ENCODE peak calls at places on chromosomes 12 and 14, in seven cellular contexts. One of them, this sample, is unnamed.

GRCh38 chr14:95679148-95679547 is 7.1 kb upstream of the TCL1B start:
- DNase-seq in nephron progenitor cell: no peak
- DNase-seq in activated T-helper 1 cell treated with anti-CD3 and anti-CD28 coated beads, Interleukin-2, amount 50 U/mL, for 16 hours: no peak
- DNase-seq in amniotic stem cell: no peak
- DNase-seq in activated CD8-positive, alpha-beta T cell treated with anti-CD3 and anti-CD28 coated beads, Interleukin-2, amount 10 ng/mL, durations not matched to agents 7 days and 5 days: no peak
- DNase-seq in choroid plexus epithelial cell: no peak
- DNase-seq in stimulated activated CD4-positive, alpha-beta T cell treated with anti-CD3 and anti-CD28 coated beads, Interleukin-1b, Interleukin-23, amount 100 ng/mL, for 1 hour: no peak
- DNase-seq in this sample: no peak

GRCh38 chr12:42504049-42504448 is 85.5 kb downstream of the PRICKLE1 start:
- DNase-seq in activated CD8-positive, alpha-beta T cell treated with anti-CD3 and anti-CD28 coated beads, Interleukin-2, amount 10 ng/mL, durations not matched to agents 7 days and 5 days: no peak
- DNase-seq in choroid plexus epithelial cell: peak
- DNase-seq in nephron progenitor cell: no peak
- DNase-seq in stimulated activated CD4-positive, alpha-beta T cell treated with anti-CD3 and anti-CD28 coated beads, Interleukin-1b, Interleukin-23, amount 100 ng/mL, for 1 hour: no peak
- DNase-seq in activated T-helper 1 cell treated with anti-CD3 and anti-CD28 coated beads, Interleukin-2, amount 50 U/mL, for 16 hours: no peak
- DNase-seq in amniotic stem cell: no peak
- DNase-seq in this sample: no peak

GRCh38 chr12:68304626-68305025 is 27.5 kb downstream of the MDM1 start:
- DNase-seq in amniotic stem cell: no peak
- DNase-seq in choroid plexus epithelial cell: peak
- DNase-seq in activated T-helper 1 cell treated with anti-CD3 and anti-CD28 coated beads, Interleukin-2, amount 50 U/mL, for 16 hours: no peak
- DNase-seq in stimulated activated CD4-positive, alpha-beta T cell treated with anti-CD3 and anti-CD28 coated beads, Interleukin-1b, Interleukin-23, amount 100 ng/mL, for 1 hour: no peak
- DNase-seq in nephron progenitor cell: no peak
- DNase-seq in activated CD8-positive, alpha-beta T cell treated with anti-CD3 and anti-CD28 coated beads, Interleukin-2, amount 10 ng/mL, durations not matched to agents 7 days and 5 days: no peak
- DNase-seq in this sample: no peak

GRCh38 chr12:98955284-98955683 is 310.2 kb downstream of the APAF1 start:
- DNase-seq in nephron progenitor cell: peak
- DNase-seq in amniotic stem cell: no peak
- DNase-seq in activated CD8-positive, alpha-beta T cell treated with anti-CD3 and anti-CD28 coated beads, Interleukin-2, amount 10 ng/mL, durations not matched to agents 7 days and 5 days: no peak
- DNase-seq in stimulated activated CD4-positive, alpha-beta T cell treated with anti-CD3 and anti-CD28 coated beads, Interleukin-1b, Interleukin-23, amount 100 ng/mL, for 1 hour: no peak
- DNase-seq in activated T-helper 1 cell treated with anti-CD3 and anti-CD28 coated beads, Interleukin-2, amount 50 U/mL, for 16 hours: no peak
- DNase-seq in choroid plexus epithelial cell: peak
- DNase-seq in this sample: no peak

GRCh38 chr14:87139299-87139698 is 853.7 kb downstream of the GALC start:
- DNase-seq in stimulated activated CD4-positive, alpha-beta T cell treated with anti-CD3 and anti-CD28 coated beads, Interleukin-1b, Interleukin-23, amount 100 ng/mL, for 1 hour: no peak
- DNase-seq in activated CD8-positive, alpha-beta T cell treated with anti-CD3 and anti-CD28 coated beads, Interleukin-2, amount 10 ng/mL, durations not matched to agents 7 days and 5 days: no peak
- DNase-seq in choroid plexus epithelial cell: no peak
- DNase-seq in amniotic stem cell: no peak
- DNase-seq in activated T-helper 1 cell treated with anti-CD3 and anti-CD28 coated beads, Interleukin-2, amount 50 U/mL, for 16 hours: no peak
- DNase-seq in nephron progenitor cell: no peak
- DNase-seq in this sample: no peak

GRCh38 chr12:9751204-9752144 is 9.2 kb downstream of the CD69 start:
- DNase-seq in activated CD8-positive, alpha-beta T cell treated with anti-CD3 and anti-CD28 coated beads, Interleukin-2, amount 10 ng/mL, durations not matched to agents 7 days and 5 days: peak
- DNase-seq in activated T-helper 1 cell treated with anti-CD3 and anti-CD28 coated beads, Interleukin-2, amount 50 U/mL, for 16 hours: no peak
- DNase-seq in choroid plexus epithelial cell: peak
- DNase-seq in amniotic stem cell: no peak
- DNase-seq in stimulated activated CD4-positive, alpha-beta T cell treated with anti-CD3 and anti-CD28 coated beads, Interleukin-1b, Interleukin-23, amount 100 ng/mL, for 1 hour: no peak
- DNase-seq in nephron progenitor cell: no peak
- DNase-seq in this sample: peak

GRCh38 chr12:21962236-21962635 is 21.0 kb upstream of the ABCC9 start:
- DNase-seq in activated T-helper 1 cell treated with anti-CD3 and anti-CD28 coated beads, Interleukin-2, amount 50 U/mL, for 16 hours: no peak
- DNase-seq in activated CD8-positive, alpha-beta T cell treated with anti-CD3 and anti-CD28 coated beads, Interleukin-2, amount 10 ng/mL, durations not matched to agents 7 days and 5 days: no peak
- DNase-seq in stimulated activated CD4-positive, alpha-beta T cell treated with anti-CD3 and anti-CD28 coated beads, Interleukin-1b, Interleukin-23, amount 100 ng/mL, for 1 hour: no peak
- DNase-seq in nephron progenitor cell: no peak
- DNase-seq in choroid plexus epithelial cell: no peak
- DNase-seq in amniotic stem cell: no peak
- DNase-seq in this sample: no peak

GRCh38 chr14:97025722-97026121 is 228.5 kb downstream of the VRK1 start:
- DNase-seq in stimulated activated CD4-positive, alpha-beta T cell treated with anti-CD3 and anti-CD28 coated beads, Interleukin-1b, Interleukin-23, amount 100 ng/mL, for 1 hour: no peak
- DNase-seq in activated T-helper 1 cell treated with anti-CD3 and anti-CD28 coated beads, Interleukin-2, amount 50 U/mL, for 16 hours: no peak
- DNase-seq in amniotic stem cell: no peak
- DNase-seq in choroid plexus epithelial cell: no peak
- DNase-seq in activated CD8-positive, alpha-beta T cell treated with anti-CD3 and anti-CD28 coated beads, Interleukin-2, amount 10 ng/mL, durations not matched to agents 7 days and 5 days: no peak
- DNase-seq in nephron progenitor cell: no peak
- DNase-seq in this sample: no peak

GRCh38 chr12:62966990-62967506 is 32.1 kb upstream of the PPM1H start:
- DNase-seq in activated CD8-positive, alpha-beta T cell treated with anti-CD3 and anti-CD28 coated beads, Interleukin-2, amount 10 ng/mL, durations not matched to agents 7 days and 5 days: no peak
- DNase-seq in stimulated activated CD4-positive, alpha-beta T cell treated with anti-CD3 and anti-CD28 coated beads, Interleukin-1b, Interleukin-23, amount 100 ng/mL, for 1 hour: no peak
- DNase-seq in nephron progenitor cell: no peak
- DNase-seq in choroid plexus epithelial cell: no peak
- DNase-seq in amniotic stem cell: no peak
- DNase-seq in activated T-helper 1 cell treated with anti-CD3 and anti-CD28 coated beads, Interleukin-2, amount 50 U/mL, for 16 hours: no peak
- DNase-seq in this sample: no peak

GRCh38 chr12:92827836-92828431 is 101.2 kb downstream of the EEA1 start:
- DNase-seq in stimulated activated CD4-positive, alpha-beta T cell treated with anti-CD3 and anti-CD28 coated beads, Interleukin-1b, Interleukin-23, amount 100 ng/mL, for 1 hour: peak
- DNase-seq in choroid plexus epithelial cell: peak
- DNase-seq in activated CD8-positive, alpha-beta T cell treated with anti-CD3 and anti-CD28 coated beads, Interleukin-2, amount 10 ng/mL, durations not matched to agents 7 days and 5 days: peak
- DNase-seq in amniotic stem cell: peak
- DNase-seq in activated T-helper 1 cell treated with anti-CD3 and anti-CD28 coated beads, Interleukin-2, amount 50 U/mL, for 16 hours: no peak
- DNase-seq in nephron progenitor cell: peak
- DNase-seq in this sample: peak

GRCh38 chr14:36096090-36096489 is 80.4 kb downstream of the PTCSC3 start:
- DNase-seq in choroid plexus epithelial cell: no peak
- DNase-seq in stimulated activated CD4-positive, alpha-beta T cell treated with anti-CD3 and anti-CD28 coated beads, Interleukin-1b, Interleukin-23, amount 100 ng/mL, for 1 hour: no peak
- DNase-seq in activated T-helper 1 cell treated with anti-CD3 and anti-CD28 coated beads, Interleukin-2, amount 50 U/mL, for 16 hours: no peak
- DNase-seq in nephron progenitor cell: no peak
- DNase-seq in activated CD8-positive, alpha-beta T cell treated with anti-CD3 and anti-CD28 coated beads, Interleukin-2, amount 10 ng/mL, durations not matched to agents 7 days and 5 days: no peak
- DNase-seq in amniotic stem cell: peak
- DNase-seq in this sample: no peak

GRCh38 chr12:39459027-39459434 is 16.1 kb upstream of the KIF21A start:
- DNase-seq in choroid plexus epithelial cell: no peak
- DNase-seq in nephron progenitor cell: no peak
- DNase-seq in amniotic stem cell: no peak
- DNase-seq in activated T-helper 1 cell treated with anti-CD3 and anti-CD28 coated beads, Interleukin-2, amount 50 U/mL, for 16 hours: no peak
- DNase-seq in activated CD8-positive, alpha-beta T cell treated with anti-CD3 and anti-CD28 coated beads, Interleukin-2, amount 10 ng/mL, durations not matched to agents 7 days and 5 days: no peak
- DNase-seq in stimulated activated CD4-positive, alpha-beta T cell treated with anti-CD3 and anti-CD28 coated beads, Interleukin-1b, Interleukin-23, amount 100 ng/mL, for 1 hour: no peak
- DNase-seq in this sample: no peak

GRCh38 chr12:90036641-90037040 is 328.0 kb upstream of the ATP2B1 start:
- DNase-seq in nephron progenitor cell: no peak
- DNase-seq in amniotic stem cell: no peak
- DNase-seq in activated T-helper 1 cell treated with anti-CD3 and anti-CD28 coated beads, Interleukin-2, amount 50 U/mL, for 16 hours: no peak
- DNase-seq in choroid plexus epithelial cell: no peak
- DNase-seq in activated CD8-positive, alpha-beta T cell treated with anti-CD3 and anti-CD28 coated beads, Interleukin-2, amount 10 ng/mL, durations not matched to agents 7 days and 5 days: peak
- DNase-seq in stimulated activated CD4-positive, alpha-beta T cell treated with anti-CD3 and anti-CD28 coated beads, Interleukin-1b, Interleukin-23, amount 100 ng/mL, for 1 hour: no peak
- DNase-seq in this sample: no peak

GRCh38 chr12:4201333-4202105 is 72.0 kb upstream of the CCND2 start:
- DNase-seq in activated T-helper 1 cell treated with anti-CD3 and anti-CD28 coated beads, Interleukin-2, amount 50 U/mL, for 16 hours: no peak
- DNase-seq in choroid plexus epithelial cell: no peak
- DNase-seq in activated CD8-positive, alpha-beta T cell treated with anti-CD3 and anti-CD28 coated beads, Interleukin-2, amount 10 ng/mL, durations not matched to agents 7 days and 5 days: no peak
- DNase-seq in stimulated activated CD4-positive, alpha-beta T cell treated with anti-CD3 and anti-CD28 coated beads, Interleukin-1b, Interleukin-23, amount 100 ng/mL, for 1 hour: no peak
- DNase-seq in amniotic stem cell: no peak
- DNase-seq in nephron progenitor cell: no peak
- DNase-seq in this sample: no peak

GRCh38 chr12:113088971-113089756 is 32.6 kb downstream of the DTX1 start:
- DNase-seq in choroid plexus epithelial cell: no peak
- DNase-seq in stimulated activated CD4-positive, alpha-beta T cell treated with anti-CD3 and anti-CD28 coated beads, Interleukin-1b, Interleukin-23, amount 100 ng/mL, for 1 hour: no peak
- DNase-seq in activated T-helper 1 cell treated with anti-CD3 and anti-CD28 coated beads, Interleukin-2, amount 50 U/mL, for 16 hours: peak
- DNase-seq in nephron progenitor cell: no peak
- DNase-seq in activated CD8-positive, alpha-beta T cell treated with anti-CD3 and anti-CD28 coated beads, Interleukin-2, amount 10 ng/mL, durations not matched to agents 7 days and 5 days: peak
- DNase-seq in amniotic stem cell: no peak
- DNase-seq in this sample: peak

GRCh38 chr14:95875831-95876768 is 532 bp upstream of the TUNAR start:
- DNase-seq in nephron progenitor cell: peak
- DNase-seq in choroid plexus epithelial cell: no peak
- DNase-seq in amniotic stem cell: no peak
- DNase-seq in activated T-helper 1 cell treated with anti-CD3 and anti-CD28 coated beads, Interleukin-2, amount 50 U/mL, for 16 hours: no peak
- DNase-seq in stimulated activated CD4-positive, alpha-beta T cell treated with anti-CD3 and anti-CD28 coated beads, Interleukin-1b, Interleukin-23, amount 100 ng/mL, for 1 hour: no peak
- DNase-seq in activated CD8-positive, alpha-beta T cell treated with anti-CD3 and anti-CD28 coated beads, Interleukin-2, amount 10 ng/mL, durations not matched to agents 7 days and 5 days: no peak
- DNase-seq in this sample: no peak

GRCh38 chr12:79255326-79255725 is 390.8 kb downstream of the SYT1 start:
- DNase-seq in activated CD8-positive, alpha-beta T cell treated with anti-CD3 and anti-CD28 coated beads, Interleukin-2, amount 10 ng/mL, durations not matched to agents 7 days and 5 days: no peak
- DNase-seq in amniotic stem cell: no peak
- DNase-seq in nephron progenitor cell: no peak
- DNase-seq in activated T-helper 1 cell treated with anti-CD3 and anti-CD28 coated beads, Interleukin-2, amount 50 U/mL, for 16 hours: no peak
- DNase-seq in choroid plexus epithelial cell: no peak
- DNase-seq in stimulated activated CD4-positive, alpha-beta T cell treated with anti-CD3 and anti-CD28 coated beads, Interleukin-1b, Interleukin-23, amount 100 ng/mL, for 1 hour: no peak
- DNase-seq in this sample: no peak

GRCh38 chr12:76085159-76085868 is 829 bp upstream of the NAP1L1 start:
- DNase-seq in amniotic stem cell: no peak
- DNase-seq in activated T-helper 1 cell treated with anti-CD3 and anti-CD28 coated beads, Interleukin-2, amount 50 U/mL, for 16 hours: no peak
- DNase-seq in choroid plexus epithelial cell: peak
- DNase-seq in nephron progenitor cell: no peak
- DNase-seq in stimulated activated CD4-positive, alpha-beta T cell treated with anti-CD3 and anti-CD28 coated beads, Interleukin-1b, Interleukin-23, amount 100 ng/mL, for 1 hour: no peak
- DNase-seq in activated CD8-positive, alpha-beta T cell treated with anti-CD3 and anti-CD28 coated beads, Interleukin-2, amount 10 ng/mL, durations not matched to agents 7 days and 5 days: peak
- DNase-seq in this sample: peak

GRCh38 chr14:31829256-31829923 is 247.7 kb upstream of the ARHGAP5 start:
- DNase-seq in amniotic stem cell: peak
- DNase-seq in nephron progenitor cell: no peak
- DNase-seq in activated T-helper 1 cell treated with anti-CD3 and anti-CD28 coated beads, Interleukin-2, amount 50 U/mL, for 16 hours: no peak
- DNase-seq in choroid plexus epithelial cell: peak
- DNase-seq in stimulated activated CD4-positive, alpha-beta T cell treated with anti-CD3 and anti-CD28 coated beads, Interleukin-1b, Interleukin-23, amount 100 ng/mL, for 1 hour: no peak
- DNase-seq in activated CD8-positive, alpha-beta T cell treated with anti-CD3 and anti-CD28 coated beads, Interleukin-2, amount 10 ng/mL, durations not matched to agents 7 days and 5 days: no peak
- DNase-seq in this sample: no peak

GRCh38 chr14:101965796-101966718 is 1.7 kb downstream of the DYNC1H1 start:
- DNase-seq in amniotic stem cell: no peak
- DNase-seq in choroid plexus epithelial cell: peak
- DNase-seq in stimulated activated CD4-positive, alpha-beta T cell treated with anti-CD3 and anti-CD28 coated beads, Interleukin-1b, Interleukin-23, amount 100 ng/mL, for 1 hour: no peak
- DNase-seq in activated CD8-positive, alpha-beta T cell treated with anti-CD3 and anti-CD28 coated beads, Interleukin-2, amount 10 ng/mL, durations not matched to agents 7 days and 5 days: no peak
- DNase-seq in nephron progenitor cell: no peak
- DNase-seq in activated T-helper 1 cell treated with anti-CD3 and anti-CD28 coated beads, Interleukin-2, amount 50 U/mL, for 16 hours: no peak
- DNase-seq in this sample: no peak

GRCh38 chr14:98348505-98348904 is 923.5 kb downstream of the BCL11B start:
- DNase-seq in activated CD8-positive, alpha-beta T cell treated with anti-CD3 and anti-CD28 coated beads, Interleukin-2, amount 10 ng/mL, durations not matched to agents 7 days and 5 days: no peak
- DNase-seq in activated T-helper 1 cell treated with anti-CD3 and anti-CD28 coated beads, Interleukin-2, amount 50 U/mL, for 16 hours: no peak
- DNase-seq in nephron progenitor cell: no peak
- DNase-seq in choroid plexus epithelial cell: no peak
- DNase-seq in amniotic stem cell: no peak
- DNase-seq in stimulated activated CD4-positive, alpha-beta T cell treated with anti-CD3 and anti-CD28 coated beads, Interleukin-1b, Interleukin-23, amount 100 ng/mL, for 1 hour: no peak
- DNase-seq in this sample: no peak

GRCh38 chr14:99317231-99318090 is 45.5 kb upstream of the BCL11B start:
- DNase-seq in choroid plexus epithelial cell: no peak
- DNase-seq in amniotic stem cell: no peak
- DNase-seq in nephron progenitor cell: no peak
- DNase-seq in activated T-helper 1 cell treated with anti-CD3 and anti-CD28 coated beads, Interleukin-2, amount 50 U/mL, for 16 hours: no peak
- DNase-seq in activated CD8-positive, alpha-beta T cell treated with anti-CD3 and anti-CD28 coated beads, Interleukin-2, amount 10 ng/mL, durations not matched to agents 7 days and 5 days: no peak
- DNase-seq in stimulated activated CD4-positive, alpha-beta T cell treated with anti-CD3 and anti-CD28 coated beads, Interleukin-1b, Interleukin-23, amount 100 ng/mL, for 1 hour: no peak
- DNase-seq in this sample: no peak

GRCh38 chr14:50666772-50667490 is 1.2 kb downstream of the SAV1 start:
- DNase-seq in stimulated activated CD4-positive, alpha-beta T cell treated with anti-CD3 and anti-CD28 coated beads, Interleukin-1b, Interleukin-23, amount 100 ng/mL, for 1 hour: no peak
- DNase-seq in activated T-helper 1 cell treated with anti-CD3 and anti-CD28 coated beads, Interleukin-2, amount 50 U/mL, for 16 hours: no peak
- DNase-seq in activated CD8-positive, alpha-beta T cell treated with anti-CD3 and anti-CD28 coated beads, Interleukin-2, amount 10 ng/mL, durations not matched to agents 7 days and 5 days: peak
- DNase-seq in choroid plexus epithelial cell: peak
- DNase-seq in nephron progenitor cell: peak
- DNase-seq in amniotic stem cell: peak
- DNase-seq in this sample: peak

GRCh38 chr14:53979747-53980642 is 23.4 kb upstream of the BMP4 start:
- DNase-seq in amniotic stem cell: no peak
- DNase-seq in choroid plexus epithelial cell: peak
- DNase-seq in activated CD8-positive, alpha-beta T cell treated with anti-CD3 and anti-CD28 coated beads, Interleukin-2, amount 10 ng/mL, durations not matched to agents 7 days and 5 days: no peak
- DNase-seq in stimulated activated CD4-positive, alpha-beta T cell treated with anti-CD3 and anti-CD28 coated beads, Interleukin-1b, Interleukin-23, amount 100 ng/mL, for 1 hour: no peak
- DNase-seq in nephron progenitor cell: peak
- DNase-seq in activated T-helper 1 cell treated with anti-CD3 and anti-CD28 coated beads, Interleukin-2, amount 50 U/mL, for 16 hours: no peak
- DNase-seq in this sample: no peak

GRCh38 chr14:58077621-58078020 is 74.4 kb downstream of the ARMH4 start:
- DNase-seq in nephron progenitor cell: no peak
- DNase-seq in choroid plexus epithelial cell: peak
- DNase-seq in activated T-helper 1 cell treated with anti-CD3 and anti-CD28 coated beads, Interleukin-2, amount 50 U/mL, for 16 hours: no peak
- DNase-seq in amniotic stem cell: no peak
- DNase-seq in activated CD8-positive, alpha-beta T cell treated with anti-CD3 and anti-CD28 coated beads, Interleukin-2, amount 10 ng/mL, durations not matched to agents 7 days and 5 days: no peak
- DNase-seq in stimulated activated CD4-positive, alpha-beta T cell treated with anti-CD3 and anti-CD28 coated beads, Interleukin-1b, Interleukin-23, amount 100 ng/mL, for 1 hour: no peak
- DNase-seq in this sample: no peak

GRCh38 chr12:106769078-106769477 is 5.4 kb upstream of the RIC8B start:
- DNase-seq in choroid plexus epithelial cell: no peak
- DNase-seq in activated CD8-positive, alpha-beta T cell treated with anti-CD3 and anti-CD28 coated beads, Interleukin-2, amount 10 ng/mL, durations not matched to agents 7 days and 5 days: no peak
- DNase-seq in nephron progenitor cell: no peak
- DNase-seq in activated T-helper 1 cell treated with anti-CD3 and anti-CD28 coated beads, Interleukin-2, amount 50 U/mL, for 16 hours: no peak
- DNase-seq in amniotic stem cell: no peak
- DNase-seq in stimulated activated CD4-positive, alpha-beta T cell treated with anti-CD3 and anti-CD28 coated beads, Interleukin-1b, Interleukin-23, amount 100 ng/mL, for 1 hour: no peak
- DNase-seq in this sample: no peak

GRCh38 chr12:117533687-117534086 is 172.3 kb upstream of the NOS1 start:
- DNase-seq in amniotic stem cell: no peak
- DNase-seq in stimulated activated CD4-positive, alpha-beta T cell treated with anti-CD3 and anti-CD28 coated beads, Interleukin-1b, Interleukin-23, amount 100 ng/mL, for 1 hour: no peak
- DNase-seq in activated CD8-positive, alpha-beta T cell treated with anti-CD3 and anti-CD28 coated beads, Interleukin-2, amount 10 ng/mL, durations not matched to agents 7 days and 5 days: no peak
- DNase-seq in choroid plexus epithelial cell: no peak
- DNase-seq in activated T-helper 1 cell treated with anti-CD3 and anti-CD28 coated beads, Interleukin-2, amount 50 U/mL, for 16 hours: no peak
- DNase-seq in nephron progenitor cell: no peak
- DNase-seq in this sample: no peak

GRCh38 chr14:103121846-103122577 is 1.2 kb upstream of the TNFAIP2 start:
- DNase-seq in activated CD8-positive, alpha-beta T cell treated with anti-CD3 and anti-CD28 coated beads, Interleukin-2, amount 10 ng/mL, durations not matched to agents 7 days and 5 days: no peak
- DNase-seq in amniotic stem cell: no peak
- DNase-seq in nephron progenitor cell: peak
- DNase-seq in stimulated activated CD4-positive, alpha-beta T cell treated with anti-CD3 and anti-CD28 coated beads, Interleukin-1b, Interleukin-23, amount 100 ng/mL, for 1 hour: no peak
- DNase-seq in activated T-helper 1 cell treated with anti-CD3 and anti-CD28 coated beads, Interleukin-2, amount 50 U/mL, for 16 hours: no peak
- DNase-seq in choroid plexus epithelial cell: peak
- DNase-seq in this sample: no peak

This sample was measured in activated naive CD4-positive, alpha-beta T cell treated with anti-CD3 and anti-CD28 coated beads, Interleukin-2, amount 10 ng/mL, durations not matched to agents 7 days and 5 days.